ENCODE peak calls at places on chromosomes 3 and 15, in seven cellular contexts. T is foreskin fibroblast, G is cardiac muscle cell, H is astrocyte of the spinal cord, A is coronary artery, J is thyroid gland, D is endodermal cell. Y is an unnamed sample.

GRCh38 chr3:192223815-192224214 is 503.5 kb downstream of the FGF12 start:
- DNase-seq in T (no peak), G (no peak), H (no peak), A (no peak), J (no peak), D (no peak), Y (no peak)

GRCh38 chr3:136644200-136644599 is 108.0 kb downstream of the STAG1 start:
- DNase-seq in T (no peak), G (no peak), H (no peak), A (no peak), J (no peak), D (no peak), Y (no peak)

GRCh38 chr3:183984749-183985729 is 32.6 kb downstream of the ABCC5 start:
- DNase-seq in T (no peak), G (no peak), H (no peak), A (no peak), J (no peak), D (peak), Y (no peak)

GRCh38 chr15:73196113-73196512 is 143.8 kb downstream of the NEO1 start:
- DNase-seq in T (no peak), G (peak), H (no peak), A (no peak), J (no peak), D (no peak), Y (no peak)

GRCh38 chr15:49696441-49696840 is 75.6 kb downstream of the DTWD1 start:
- DNase-seq in T (no peak), G (peak), H (no peak), A (no peak), J (no peak), D (no peak), Y (no peak)

GRCh38 chr3:176416870-176417269 is 780.4 kb downstream of the TBL1XR1 start:
- DNase-seq in T (no peak), G (no peak), H (no peak), A (no peak), J (no peak), D (peak), Y (no peak)

GRCh38 chr3:51353131-51353530 is 32.0 kb upstream of the MANF start:
- DNase-seq in T (peak), G (no peak), H (no peak), A (no peak), J (no peak), D (no peak), Y (no peak)

GRCh38 chr15:36109943-36110658 is 469.3 kb upstream of the CDIN1 start:
- DNase-seq in T (peak), G (peak), H (peak), A (no peak), J (no peak), D (no peak), Y (no peak)

GRCh38 chr3:36874351-36874874 is 70.4 kb downstream of the TRANK1 start:
- DNase-seq in T (no peak), G (peak), H (peak), A (no peak), J (no peak), D (no peak), Y (no peak)

DNA sequence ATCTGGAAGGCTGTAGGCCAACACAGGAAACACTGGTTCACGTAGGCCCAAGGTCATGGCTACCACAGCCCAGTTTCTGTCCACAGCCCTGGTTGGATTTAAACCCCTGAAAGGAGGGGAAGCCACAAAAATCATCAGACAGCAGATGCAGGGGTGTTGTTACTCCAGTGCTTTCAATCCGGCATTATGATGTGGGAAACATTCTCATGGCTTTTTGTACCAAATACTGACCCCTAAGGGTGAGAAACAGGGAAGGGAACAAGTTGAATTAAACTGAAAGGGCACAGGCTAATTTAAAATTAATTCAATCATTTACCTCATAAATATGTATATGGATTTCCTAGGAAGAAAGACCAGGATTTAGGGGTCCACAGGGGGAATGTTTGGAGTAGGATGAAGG is 375.6 kb downstream of the CTNNB1 start:
- DNase-seq in T (no peak), G (peak), H (no peak), A (no peak), J (no peak), D (no peak), Y (no peak)
- TF ChIP-seq CTCF in T (no peak), G (peak), H (no peak), A (no peak), J (no peak), D (peak), Y (peak)

GRCh38 chr3:15052335-15053242 is 12.5 kb downstream of the MRPS25 start:
- DNase-seq in T (no peak), G (no peak), H (no peak), A (no peak), J (no peak), D (peak), Y (no peak)

GRCh38 chr3:15053541-15053940 is 11.6 kb downstream of the MRPS25 start:
- DNase-seq in T (no peak), G (no peak), H (no peak), A (no peak), J (no peak), D (no peak), Y (no peak)

GRCh38 chr3:15050405-15051092 is 14.6 kb downstream of the MRPS25 start:
- DNase-seq in T (no peak), G (no peak), H (no peak), A (no peak), J (no peak), D (no peak), Y (no peak)

GRCh38 chr3:15049584-15049983 is 15.5 kb downstream of the MRPS25 start:
- DNase-seq in T (no peak), G (no peak), H (no peak), A (no peak), J (no peak), D (no peak), Y (no peak)

GRCh38 chr3:15051531-15051930 is 13.6 kb downstream of the MRPS25 start:
- DNase-seq in T (no peak), G (peak), H (peak), A (no peak), J (peak), D (peak), Y (no peak)
- TF ChIP-seq CTCF in T (peak), G (peak), H (peak), A (no peak), J (no peak), D (peak), Y (peak)

GRCh38 chr3:122758877-122759670 is 34.6 kb downstream of the HSPBAP1 start:
- DNase-seq in T (peak), G (peak), H (no peak), A (no peak), J (no peak), D (no peak), Y (no peak)

GRCh38 chr3:122760457-122761271 is 33.0 kb downstream of the HSPBAP1 start:
- DNase-seq in T (no peak), G (peak), H (no peak), A (no peak), J (peak), D (peak), Y (no peak)

DNA sequence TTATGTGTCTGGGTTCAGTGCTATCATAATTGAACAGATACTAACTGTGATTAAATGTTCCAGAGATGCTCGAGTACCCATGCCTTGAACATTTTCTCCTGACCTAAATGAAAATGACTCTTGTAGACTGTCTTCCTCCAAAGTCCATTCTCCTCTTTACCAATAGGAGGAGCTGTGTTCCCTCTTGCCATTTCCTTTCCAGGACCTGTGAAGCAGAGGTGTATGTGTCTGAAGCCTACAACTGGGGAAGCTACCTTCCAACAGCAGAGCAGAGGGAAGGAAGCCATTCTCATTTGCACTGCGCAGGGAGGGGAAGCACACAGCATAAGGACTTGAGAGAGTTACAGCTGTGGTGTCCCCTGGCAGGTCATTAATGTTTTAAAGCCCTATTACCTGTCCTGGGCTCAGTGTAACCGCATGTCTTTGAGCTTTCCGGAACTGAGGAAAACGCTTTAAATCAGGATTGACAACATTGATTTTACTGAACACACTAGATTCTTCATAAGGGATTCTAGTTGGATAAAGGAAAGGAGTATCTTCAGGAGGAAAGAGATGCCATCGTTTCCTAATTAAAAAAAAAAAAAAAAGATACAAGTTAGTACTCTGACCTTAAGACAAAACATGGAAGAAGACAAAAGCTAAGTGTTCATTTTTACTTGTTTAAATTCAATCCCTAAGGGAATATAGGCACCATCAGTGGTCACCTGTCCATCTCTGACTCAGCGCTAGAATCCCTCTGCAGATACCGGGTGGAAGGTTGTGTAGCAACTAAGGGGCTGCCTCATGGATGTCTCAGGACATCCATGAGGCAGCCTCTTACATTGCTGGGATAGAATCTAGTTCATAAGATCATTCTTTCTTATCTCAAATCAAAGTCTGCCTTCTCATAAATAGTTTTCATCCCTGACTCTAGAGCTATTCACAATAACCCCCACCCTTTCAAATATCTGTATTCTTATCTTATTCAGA is 38.5 kb downstream of the HSPBAP1 start:
- DNase-seq in T (peak), G (peak), H (peak), A (no peak), J (no peak), D (peak), Y (no peak)
- TF ChIP-seq CTCF in T (peak), G (peak), H (peak), A (peak), J (no peak), D (peak), Y (peak)

GRCh38 chr15:57421110-57421509 is 44.8 kb downstream of the CGNL1 start:
- DNase-seq in T (no peak), G (no peak), H (no peak), A (no peak), J (no peak), D (peak), Y (peak)
- TF ChIP-seq CTCF in T (no peak), G (no peak), H (no peak), A (no peak), J (no peak), D (no peak), Y (no peak)

DNA sequence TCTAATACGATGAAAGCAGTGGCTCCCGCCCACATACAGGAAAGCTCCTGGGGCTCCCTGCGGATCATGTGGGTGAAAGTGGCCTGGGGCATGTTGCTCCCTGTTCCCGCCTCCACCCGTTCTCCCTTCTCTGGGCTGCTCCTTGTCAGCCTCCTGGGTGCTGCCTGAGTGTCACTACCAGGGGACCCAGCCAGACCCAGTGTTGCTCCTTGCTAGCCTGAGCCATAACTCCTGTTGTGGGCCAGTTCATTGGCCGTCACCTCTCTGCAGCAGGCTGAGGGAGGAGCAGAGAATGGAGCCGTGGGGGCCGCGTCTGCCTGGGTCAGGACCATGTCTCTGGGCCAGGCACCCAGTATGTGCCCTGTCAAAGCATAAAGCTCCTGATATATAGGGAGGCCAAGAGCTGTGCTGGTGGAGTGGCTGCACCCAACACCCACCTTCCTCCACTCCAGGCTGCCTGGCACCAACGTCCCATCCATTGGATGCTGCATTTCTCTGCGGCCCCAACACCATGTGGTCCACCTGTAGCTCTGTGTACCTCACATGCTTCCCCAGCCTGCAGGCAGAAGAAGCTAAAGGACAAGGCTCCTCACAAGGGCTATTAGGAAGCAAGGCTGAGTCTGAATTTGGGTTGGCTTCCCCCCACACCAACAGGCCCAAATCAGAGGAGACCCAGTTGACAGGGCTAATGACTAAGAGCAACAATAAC is 40.5 kb downstream of the KLF13 start:
- DNase-seq in T (no peak), G (no peak), H (no peak), A (no peak), J (peak), D (no peak), Y (no peak)
- TF ChIP-seq CTCF in T (no peak), G (no peak), H (no peak), A (no peak), J (no peak), D (no peak), Y (no peak)

GRCh38 chr3:78937486-78937885 is 830.3 kb downstream of the ROBO1 start:
- DNase-seq in T (no peak), G (no peak), H (no peak), A (no peak), J (no peak), D (no peak), Y (no peak)
- TF ChIP-seq CTCF in T (no peak), G (no peak), H (no peak), A (no peak), J (no peak), D (no peak), Y (no peak)

GRCh38 chr3:12370758-12371157 is 81.9 kb downstream of the PPARG start:
- DNase-seq in T (peak), G (peak), H (peak), A (no peak), J (no peak), D (no peak), Y (no peak)
- TF ChIP-seq CTCF in T (peak), G (peak), H (no peak), A (no peak), J (no peak), D (peak), Y (peak)